ENCODE peak calls at places on chromosomes 11 and 22, in eight cellular contexts. E is CD8-positive, alpha-beta T cell; D is left ventricle myocardium inferior; B is PC-3; H is right atrium auricular region; A is lung; C is gastrocnemius medialis; P is kidney. U is an unnamed sample. For H3K9me3, the result is how much of the 10 kb centered on the place peaks cover.

GRCh38 chr11:72780291-72781062 is 13.4 kb downstream of the STARD10 start:
- DNase-seq in B (no peak), P (no peak), A (no peak), E (no peak), H (no peak), D (no peak), C (no peak), U (no peak)

GRCh38 chr22:26072611-26073010 is 96.7 kb upstream of the SEZ6L start:
- DNase-seq in B (no peak), P (no peak), A (no peak), D (no peak), E (no peak), H (no peak), C (no peak), U (no peak)

GRCh38 chr11:77103319-77103718 is 679 bp downstream of the OMP start:
- DNase-seq in B (no peak), E (no peak), C (no peak), A (no peak), P (no peak), D (no peak), H (no peak), U (no peak)

GRCh38 chr22:38414009-38414395 is 41.0 kb downstream of the KCNJ4 start:
- DNase-seq in H (no peak), C (no peak), E (peak), P (peak), A (no peak), B (no peak), D (no peak), U (no peak)

GRCh38 chr11:68313574-68314202 is 1.3 kb downstream of the LRP5 start:
- DNase-seq in A (no peak), E (no peak), C (no peak), H (no peak), P (no peak), B (peak), D (no peak), U (no peak)

GRCh38 chr11:65496304-65497140 is 2.3 kb upstream of the MALAT1 start:
- DNase-seq in E (peak), A (no peak), B (no peak), C (peak), D (no peak), H (no peak), P (peak), U (no peak)

GRCh38 chr11:45178890-45179663 is 32.6 kb downstream of the PRDM11 start:
- DNase-seq in E (no peak), A (no peak), P (no peak), H (peak), C (no peak), B (no peak), D (no peak), U (no peak)

GRCh38 chr11:65560555-65561418 is 2.6 kb upstream of the LTBP3 start:
- DNase-seq in C (peak), D (peak), B (peak), H (no peak), E (no peak), P (peak), A (no peak), U (no peak)

GRCh38 chr11:117901601-117902000 is 25.1 kb upstream of the FXYD6 start:
- DNase-seq in C (no peak), A (no peak), E (no peak), B (no peak), P (no peak), D (no peak), H (no peak), U (no peak)

GRCh38 chr11:17494019-17494418 is 17.4 kb upstream of the ABCC8 start:
- DNase-seq in D (no peak), A (no peak), H (no peak), P (no peak), E (no peak), C (no peak), B (no peak), U (no peak)

GRCh38 chr11:16293204-16293681 is 63.1 kb downstream of the SOX6 start:
- DNase-seq in A (no peak), D (no peak), C (no peak), P (no peak), H (no peak), E (no peak), B (no peak), U (no peak)

GRCh38 chr11:118715837-118716260 is 36.4 kb upstream of the TREH start:
- DNase-seq in C (no peak), B (no peak), E (no peak), H (no peak), D (no peak), P (no peak), A (no peak), U (no peak)

GRCh38 chr11:70531281-70532065 is 133.1 kb downstream of the CTTN start:
- DNase-seq in C (no peak), P (peak), B (no peak), D (peak), A (no peak), H (no peak), E (no peak), U (no peak)

DNA sequence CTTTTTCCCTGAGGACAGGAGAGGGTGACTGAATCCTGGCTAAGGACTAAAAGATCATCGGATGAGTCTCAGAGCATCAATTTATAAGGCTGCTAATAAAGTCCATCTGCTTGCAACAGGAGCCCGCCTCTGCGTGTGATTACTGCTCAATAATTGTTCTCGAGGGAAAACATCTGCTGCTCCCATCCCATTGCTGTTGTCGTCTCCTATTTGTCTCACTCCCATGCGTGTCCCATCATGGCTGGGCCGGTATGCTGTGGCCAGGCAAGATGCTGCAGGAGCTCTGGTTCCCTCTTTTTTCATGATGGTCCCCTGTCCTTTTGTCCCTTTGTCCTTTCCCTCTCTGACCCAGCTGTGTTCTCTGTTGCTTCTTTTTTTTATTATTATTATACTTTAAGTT is 121.2 kb downstream of the SPATA19 start:
- DNase-seq in B (no peak), H (no peak), C (no peak), E (no peak), D (no peak), P (no peak), A (no peak), U (no peak)
- TF ChIP-seq CTCF in B (no peak), H (no peak), C (no peak), E (no peak), D (no peak), P (no peak), A (no peak), U (no peak)

DNA sequence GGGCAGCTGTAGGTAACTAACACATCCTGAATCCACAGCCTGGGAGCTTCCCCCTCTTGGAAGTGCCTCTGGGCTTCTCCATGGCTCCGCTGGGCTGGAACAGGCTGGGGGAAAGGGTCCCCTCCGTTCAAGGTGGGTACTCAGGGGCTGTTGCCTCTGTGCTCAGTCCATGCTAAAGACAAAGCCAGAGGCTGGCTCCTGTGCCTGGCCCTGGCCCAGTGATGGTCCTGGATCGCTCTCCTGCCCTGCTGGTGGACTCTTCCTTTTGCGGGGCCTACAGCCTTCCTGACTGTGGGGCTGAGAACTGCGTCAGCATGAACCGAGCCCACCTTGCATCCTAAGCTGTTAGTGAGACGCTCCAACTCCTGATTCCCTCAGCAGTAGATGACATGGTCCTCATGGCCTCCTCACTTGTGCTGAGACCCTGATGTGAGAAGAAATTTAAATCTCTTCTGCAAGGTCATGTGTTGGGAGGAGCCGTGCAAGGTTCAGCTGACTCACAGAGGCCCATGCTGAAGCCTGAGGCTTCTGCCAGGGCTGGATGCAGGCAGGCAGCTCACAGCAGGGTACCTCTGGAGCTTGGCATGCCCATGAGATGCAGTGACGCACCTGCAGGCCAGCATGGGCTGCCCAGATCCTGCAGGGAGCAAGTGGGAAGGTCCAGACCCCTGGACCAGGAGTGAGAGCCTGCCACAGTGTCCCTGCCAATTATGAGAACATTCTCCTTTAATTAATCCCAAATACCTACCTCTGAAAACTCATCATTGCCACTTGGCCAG is 1285.5 kb downstream of the TBC1D22A start:
- DNase-seq in E (no peak), H (peak), A (no peak), D (no peak), C (no peak), B (no peak), P (no peak), U (no peak)
- H3K9me3 ChIP-seq in E (under half), H (under half), A (under half), D (under half), C (under half), B (under half), P (under half), U (under half)

GRCh38 chr22:46678003-46678657 is 57.9 kb downstream of the GRAMD4 start:
- DNase-seq in D (no peak), A (no peak), E (no peak), B (no peak), P (no peak), H (no peak), C (no peak), U (no peak)

GRCh38 chr22:46679711-46680269 is 58.3 kb downstream of the CERK start:
- DNase-seq in P (no peak), C (no peak), B (no peak), E (no peak), D (no peak), H (no peak), A (no peak), U (no peak)

GRCh38 chr22:46682011-46682731 is 55.9 kb downstream of the CERK start:
- DNase-seq in E (no peak), H (no peak), P (no peak), D (no peak), C (no peak), A (no peak), B (no peak), U (no peak)

GRCh38 chr22:46678785-46679700 is 58.9 kb downstream of the GRAMD4 start:
- DNase-seq in C (no peak), P (no peak), A (no peak), D (no peak), H (no peak), B (no peak), E (no peak), U (no peak)

DNA sequence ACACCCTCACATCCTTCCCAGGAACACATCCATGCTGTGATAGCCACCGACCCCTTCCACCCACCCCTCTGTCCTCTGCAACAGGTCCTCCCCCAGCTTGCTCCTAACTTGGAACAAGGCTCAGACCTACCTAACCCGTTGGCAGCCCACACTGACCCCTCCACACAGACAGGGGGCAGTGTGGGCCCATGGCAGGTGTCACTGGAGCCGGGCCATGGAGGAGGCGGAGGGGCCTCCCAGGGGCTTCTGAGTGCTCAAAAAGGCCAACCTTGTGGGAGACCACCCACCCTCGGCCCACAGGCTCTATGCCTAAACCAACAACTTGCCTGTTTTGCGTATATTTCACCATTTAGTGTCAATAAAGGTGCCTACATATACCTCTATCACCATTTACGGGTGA is 57.0 kb downstream of the CERK start:
- DNase-seq in B (no peak), E (no peak), P (no peak), A (no peak), D (no peak), C (no peak), H (no peak), U (no peak)
- TF ChIP-seq CTCF in B (peak), E (peak), P (no peak), A (no peak), D (peak), C (no peak), H (peak), U (no peak)

GRCh38 chr22:16972311-16972710 is 35.7 kb downstream of the GAB4 start:
- DNase-seq in P (no peak), C (no peak), A (peak), D (no peak), H (no peak), B (no peak), E (no peak), U (no peak)

GRCh38 chr22:16969508-16970327 is 38.3 kb downstream of the GAB4 start:
- DNase-seq in B (no peak), A (peak), H (peak), E (no peak), D (no peak), P (no peak), C (no peak), U (no peak)

GRCh38 chr22:16967453-16968217 is 40.4 kb downstream of the GAB4 start:
- DNase-seq in C (no peak), A (peak), P (no peak), D (no peak), B (no peak), H (no peak), E (no peak), U (no peak)

GRCh38 chr22:16968218-16968595 is 39.8 kb downstream of the GAB4 start:
- DNase-seq in C (no peak), A (peak), H (peak), P (no peak), B (no peak), E (no peak), D (no peak), U (no peak)

DNA sequence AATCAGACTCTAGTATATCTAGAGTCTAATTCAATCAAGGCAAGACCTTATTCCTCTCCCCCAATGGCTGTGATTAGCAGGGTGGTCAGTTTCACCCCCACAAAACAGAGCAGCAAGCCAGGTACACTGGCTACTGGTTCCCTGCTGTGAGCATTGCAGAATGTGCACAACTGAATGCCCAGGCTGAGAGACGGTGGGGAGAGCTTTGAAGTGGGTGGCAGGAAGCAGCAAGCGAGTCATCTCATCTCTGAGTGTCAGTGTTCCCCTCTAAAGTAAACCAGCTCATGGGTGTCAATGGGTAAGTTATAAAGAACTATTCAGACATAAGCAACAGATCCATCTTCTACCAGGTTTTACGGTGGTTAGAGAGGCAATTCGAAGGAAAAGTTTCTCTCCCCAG is 37.6 kb downstream of the GAB4 start:
- DNase-seq in A (peak), P (no peak), E (no peak), H (no peak), D (no peak), B (no peak), C (no peak), U (no peak)
- H3K9me3 ChIP-seq in A (under half), P (under half), E (under half), H (under half), D (under half), B (under half), C (under half), U (under half)